ENCODE peak calls at places on chromosomes 12 and 14, in six cellular contexts. One of them, this sample, is unnamed.

GRCh38 chr14:59897757-59898383 is 22.1 kb upstream of the LRRC9 start:
- DNase-seq in H9: peak
- DNase-seq in left ventricle myocardium inferior: no peak
- DNase-seq in CD8-positive, alpha-beta T cell: no peak
- DNase-seq in astrocyte: peak
- DNase-seq in IMR-90: no peak
- DNase-seq in this sample: no peak

GRCh38 chr12:120260607-120261006 is 4.9 kb downstream of the PXN start:
- DNase-seq in CD8-positive, alpha-beta T cell: no peak
- DNase-seq in H9: no peak
- DNase-seq in IMR-90: no peak
- DNase-seq in left ventricle myocardium inferior: no peak
- DNase-seq in astrocyte: no peak
- DNase-seq in this sample: no peak

GRCh38 chr12:132827763-132828703 is 636 bp downstream of the GOLGA3 start:
- DNase-seq in CD8-positive, alpha-beta T cell: peak
- DNase-seq in IMR-90: peak
- DNase-seq in astrocyte: peak
- DNase-seq in H9: no peak
- DNase-seq in left ventricle myocardium inferior: no peak
- DNase-seq in this sample: no peak

GRCh38 chr12:120844297-120844696 is 59.9 kb downstream of the SPPL3 start:
- DNase-seq in left ventricle myocardium inferior: no peak
- DNase-seq in IMR-90: no peak
- DNase-seq in H9: no peak
- DNase-seq in astrocyte: no peak
- DNase-seq in CD8-positive, alpha-beta T cell: no peak
- DNase-seq in this sample: no peak

GRCh38 chr12:57005980-57006808 is at the start of gene ZBTB39:
- DNase-seq in IMR-90: peak
- DNase-seq in H9: peak
- DNase-seq in left ventricle myocardium inferior: peak
- DNase-seq in CD8-positive, alpha-beta T cell: peak
- DNase-seq in astrocyte: peak
- DNase-seq in this sample: peak

GRCh38 chr14:55713496-55713895 is 133.5 kb downstream of the KTN1 start:
- DNase-seq in IMR-90: no peak
- DNase-seq in left ventricle myocardium inferior: no peak
- DNase-seq in H9: no peak
- DNase-seq in astrocyte: no peak
- DNase-seq in CD8-positive, alpha-beta T cell: no peak
- DNase-seq in this sample: no peak

GRCh38 chr12:95796982-95797289 is 6.4 kb upstream of the NTN4 start:
- DNase-seq in astrocyte: peak
- DNase-seq in IMR-90: peak
- DNase-seq in CD8-positive, alpha-beta T cell: no peak
- DNase-seq in H9: no peak
- DNase-seq in left ventricle myocardium inferior: no peak
- DNase-seq in this sample: no peak

GRCh38 chr12:5197127-5197526 is 153.4 kb downstream of the KCNA5 start:
- DNase-seq in H9: no peak
- DNase-seq in CD8-positive, alpha-beta T cell: no peak
- DNase-seq in astrocyte: peak
- DNase-seq in IMR-90: peak
- DNase-seq in left ventricle myocardium inferior: no peak
- DNase-seq in this sample: no peak

GRCh38 chr14:74909911-74910310 is 13.1 kb downstream of the RPS6KL1 start:
- DNase-seq in IMR-90: no peak
- DNase-seq in H9: no peak
- DNase-seq in left ventricle myocardium inferior: no peak
- DNase-seq in astrocyte: no peak
- DNase-seq in CD8-positive, alpha-beta T cell: no peak
- DNase-seq in this sample: no peak

GRCh38 chr12:89180496-89180895 is 171.8 kb downstream of the DUSP6 start:
- DNase-seq in left ventricle myocardium inferior: no peak
- DNase-seq in IMR-90: no peak
- DNase-seq in CD8-positive, alpha-beta T cell: no peak
- DNase-seq in astrocyte: no peak
- DNase-seq in H9: no peak
- DNase-seq in this sample: no peak

GRCh38 chr14:22613091-22613695 is 15.1 kb downstream of the ABHD4 start:
- DNase-seq in H9: no peak
- DNase-seq in IMR-90: no peak
- DNase-seq in left ventricle myocardium inferior: no peak
- DNase-seq in astrocyte: no peak
- DNase-seq in CD8-positive, alpha-beta T cell: no peak
- DNase-seq in this sample: no peak

GRCh38 chr14:69325086-69325485 is 65.1 kb downstream of the GALNT16 start:
- DNase-seq in H9: no peak
- DNase-seq in left ventricle myocardium inferior: no peak
- DNase-seq in CD8-positive, alpha-beta T cell: no peak
- DNase-seq in IMR-90: no peak
- DNase-seq in astrocyte: no peak
- DNase-seq in this sample: no peak

GRCh38 chr12:1544991-1545700 is 49.2 kb downstream of the FBXL14 start:
- DNase-seq in astrocyte: no peak
- DNase-seq in CD8-positive, alpha-beta T cell: no peak
- DNase-seq in IMR-90: peak
- DNase-seq in left ventricle myocardium inferior: peak
- DNase-seq in H9: no peak
- DNase-seq in this sample: no peak

GRCh38 chr12:93415723-93416464 is 25.9 kb downstream of the UBE2N start:
- DNase-seq in H9: no peak
- DNase-seq in CD8-positive, alpha-beta T cell: no peak
- DNase-seq in left ventricle myocardium inferior: no peak
- DNase-seq in IMR-90: peak
- DNase-seq in astrocyte: peak
- DNase-seq in this sample: no peak
- TF ChIP-seq CTCF in H9: no peak
- TF ChIP-seq CTCF in CD8-positive, alpha-beta T cell: no peak
- TF ChIP-seq CTCF in left ventricle myocardium inferior: peak
- TF ChIP-seq CTCF in IMR-90: no peak
- TF ChIP-seq CTCF in astrocyte: no peak
- TF ChIP-seq CTCF in this sample: no peak

GRCh38 chr12:11026118-11026517 is 3.7 kb upstream of the TAS2R19 start:
- DNase-seq in IMR-90: no peak
- DNase-seq in astrocyte: no peak
- DNase-seq in left ventricle myocardium inferior: no peak
- DNase-seq in H9: peak
- DNase-seq in CD8-positive, alpha-beta T cell: no peak
- DNase-seq in this sample: no peak
- TF ChIP-seq CTCF in IMR-90: no peak
- TF ChIP-seq CTCF in astrocyte: no peak
- TF ChIP-seq CTCF in left ventricle myocardium inferior: no peak
- TF ChIP-seq CTCF in H9: peak
- TF ChIP-seq CTCF in CD8-positive, alpha-beta T cell: no peak
- TF ChIP-seq CTCF in this sample: peak

DNA sequence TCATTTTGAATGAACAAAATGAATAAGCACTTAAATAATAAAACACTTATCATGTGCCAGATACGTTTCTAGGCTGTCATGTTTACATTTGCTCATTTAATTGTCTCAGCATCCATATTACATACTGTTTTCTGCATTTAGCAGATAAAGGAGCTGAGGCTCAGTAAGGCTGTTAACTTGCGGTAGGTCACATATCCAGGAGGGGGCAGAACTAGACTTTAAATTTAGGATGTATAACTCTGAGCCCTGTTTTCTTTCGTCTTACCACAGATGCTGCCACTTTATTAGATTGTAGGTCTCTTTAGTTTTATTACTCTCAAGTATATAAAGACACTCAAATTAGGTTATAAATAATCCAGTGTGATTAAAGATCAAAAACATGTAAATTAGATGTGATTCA is 17.7 kb downstream of the IRAK4 start:
- DNase-seq in left ventricle myocardium inferior: no peak
- DNase-seq in astrocyte: no peak
- DNase-seq in CD8-positive, alpha-beta T cell: no peak
- DNase-seq in IMR-90: peak
- DNase-seq in H9: no peak
- DNase-seq in this sample: no peak
- TF ChIP-seq CTCF in left ventricle myocardium inferior: peak
- TF ChIP-seq CTCF in astrocyte: peak
- TF ChIP-seq CTCF in CD8-positive, alpha-beta T cell: peak
- TF ChIP-seq CTCF in IMR-90: peak
- TF ChIP-seq CTCF in H9: peak
- TF ChIP-seq CTCF in this sample: peak

DNA sequence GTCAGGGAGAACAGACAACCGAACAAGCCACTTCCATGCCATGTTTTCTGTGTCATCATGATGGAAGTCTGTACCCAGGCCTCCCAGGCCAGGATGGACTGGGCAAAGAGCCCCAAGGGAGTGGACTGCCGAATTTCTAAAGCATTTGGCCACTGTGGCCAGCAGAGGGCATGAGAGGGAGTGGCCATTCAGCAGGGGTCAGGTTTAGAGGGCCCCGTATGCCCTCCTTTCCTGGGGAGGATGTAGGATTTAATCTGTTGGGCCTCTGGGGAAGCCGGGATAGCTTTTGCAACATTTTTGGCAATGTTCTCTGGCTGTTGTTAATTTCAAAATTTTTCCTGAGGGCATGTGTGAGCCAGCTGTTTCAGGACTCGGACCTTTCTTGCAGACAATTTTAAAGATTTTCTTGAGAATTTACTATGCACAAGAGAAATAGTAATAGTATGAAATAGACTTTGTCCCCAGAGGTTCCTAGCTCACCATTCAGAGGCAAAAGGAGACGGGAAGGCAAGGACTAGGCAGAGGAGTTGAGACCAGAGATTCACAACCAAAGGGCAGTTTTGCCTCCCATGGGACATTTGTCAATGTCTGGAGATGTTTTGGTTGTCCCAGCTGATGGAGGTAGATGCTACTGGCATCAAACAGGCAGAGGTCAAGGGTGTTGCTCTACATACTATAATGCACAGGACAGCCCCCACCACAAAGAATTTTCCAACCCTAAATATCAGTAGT is 18.0 kb downstream of the ACACB start:
- DNase-seq in H9: peak
- DNase-seq in astrocyte: no peak
- DNase-seq in CD8-positive, alpha-beta T cell: no peak
- DNase-seq in IMR-90: no peak
- DNase-seq in left ventricle myocardium inferior: peak
- DNase-seq in this sample: no peak
- TF ChIP-seq CTCF in H9: peak
- TF ChIP-seq CTCF in astrocyte: peak
- TF ChIP-seq CTCF in CD8-positive, alpha-beta T cell: no peak
- TF ChIP-seq CTCF in IMR-90: peak
- TF ChIP-seq CTCF in left ventricle myocardium inferior: peak
- TF ChIP-seq CTCF in this sample: peak

DNA sequence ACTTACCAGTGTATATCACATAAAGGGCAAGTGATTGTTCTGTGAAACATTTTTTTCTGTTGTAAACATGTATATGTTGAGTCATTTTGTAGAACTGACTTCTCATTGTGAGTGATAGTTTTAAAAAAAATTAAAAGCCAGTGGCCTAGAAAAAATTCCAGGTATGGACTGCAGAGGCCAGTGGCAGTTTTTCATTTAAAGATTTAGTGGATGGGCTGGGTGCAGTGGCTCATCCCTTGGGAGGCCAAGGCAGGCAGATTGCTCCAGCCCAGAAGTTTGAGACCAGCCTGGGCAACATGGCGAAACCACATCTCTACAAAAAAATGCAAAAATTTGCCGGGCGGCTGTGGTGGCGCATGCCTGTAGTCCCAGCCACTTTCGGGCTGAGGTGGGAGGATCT is 84.7 kb upstream of the MDM1 start:
- DNase-seq in IMR-90: peak
- DNase-seq in left ventricle myocardium inferior: no peak
- DNase-seq in H9: no peak
- DNase-seq in CD8-positive, alpha-beta T cell: no peak
- DNase-seq in astrocyte: peak
- DNase-seq in this sample: no peak
- TF ChIP-seq CTCF in IMR-90: peak
- TF ChIP-seq CTCF in left ventricle myocardium inferior: no peak
- TF ChIP-seq CTCF in H9: no peak
- TF ChIP-seq CTCF in CD8-positive, alpha-beta T cell: no peak
- TF ChIP-seq CTCF in astrocyte: no peak
- TF ChIP-seq CTCF in this sample: no peak

DNA sequence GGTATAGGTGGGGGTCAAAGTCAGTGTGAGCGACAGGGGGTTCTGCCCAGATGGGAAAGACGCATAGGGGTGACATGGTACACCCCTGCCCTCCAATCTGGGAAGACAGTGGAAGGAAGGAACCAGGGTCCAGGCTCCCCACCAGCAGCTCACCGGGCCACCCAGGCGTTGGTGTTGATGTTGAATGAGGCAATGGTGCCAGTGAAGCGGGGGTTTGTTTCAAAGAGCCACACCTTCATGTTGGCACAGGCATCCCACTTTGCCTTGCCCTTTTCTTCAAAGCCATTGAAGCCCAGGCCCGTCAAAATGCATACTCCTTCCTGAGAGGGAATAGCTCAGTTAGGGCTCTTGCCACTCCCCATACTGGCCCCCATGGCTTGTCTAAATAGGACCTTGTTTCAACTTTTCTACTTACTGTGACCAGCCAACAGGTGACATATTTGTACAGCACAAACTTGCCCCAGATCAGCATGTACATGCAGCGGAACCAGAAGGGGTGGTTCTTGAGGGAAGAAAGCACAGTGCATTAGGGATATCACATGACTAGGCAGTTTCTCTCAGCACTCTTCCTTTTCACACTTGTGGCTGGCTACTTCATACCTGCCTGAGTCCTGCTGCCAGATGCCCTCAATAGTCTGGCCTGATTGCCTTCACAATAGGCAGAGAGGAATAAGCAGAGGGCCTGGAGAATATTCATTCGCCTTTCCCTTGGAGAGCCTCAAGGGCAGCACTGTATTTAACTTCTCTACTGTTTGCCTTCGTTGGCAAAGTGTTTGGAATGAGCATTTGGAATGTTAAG is 7.7 kb downstream of the EMG1 start:
- DNase-seq in H9: no peak
- DNase-seq in astrocyte: no peak
- DNase-seq in IMR-90: no peak
- DNase-seq in left ventricle myocardium inferior: no peak
- DNase-seq in CD8-positive, alpha-beta T cell: no peak
- DNase-seq in this sample: no peak
- TF ChIP-seq CTCF in H9: no peak
- TF ChIP-seq CTCF in astrocyte: no peak
- TF ChIP-seq CTCF in IMR-90: no peak
- TF ChIP-seq CTCF in left ventricle myocardium inferior: no peak
- TF ChIP-seq CTCF in CD8-positive, alpha-beta T cell: no peak
- TF ChIP-seq CTCF in this sample: no peak

GRCh38 chr14:20415723-20416622 is 2.7 kb upstream of the TEP1 start:
- DNase-seq in IMR-90: peak
- DNase-seq in H9: no peak
- DNase-seq in astrocyte: peak
- DNase-seq in left ventricle myocardium inferior: no peak
- DNase-seq in CD8-positive, alpha-beta T cell: no peak
- DNase-seq in this sample: no peak
- TF ChIP-seq CTCF in IMR-90: peak
- TF ChIP-seq CTCF in H9: peak
- TF ChIP-seq CTCF in astrocyte: peak
- TF ChIP-seq CTCF in left ventricle myocardium inferior: peak
- TF ChIP-seq CTCF in CD8-positive, alpha-beta T cell: peak
- TF ChIP-seq CTCF in this sample: peak